ENCODE peak calls at places on chromosomes 16 and 17, in ten cellular contexts. K, Z, I, N, J, A, W, G, S and H are unnamed samples. For H3K36me3, the result is how much of the 10 kb centered on the place peaks cover.

GRCh38 chr17:22599322-22599721 is 907.0 kb downstream of the KCNJ18 start:
- DNase-seq in K (no peak), Z (no peak), I (no peak), N (no peak), J (no peak), A (no peak), W (no peak), G (no peak), S (no peak), H (no peak)

GRCh38 chr16:21626659-21627277 is 25.6 kb downstream of the IGSF6 start:
- DNase-seq in K (no peak), Z (peak), I (no peak), N (peak), J (peak), A (no peak), W (no peak), G (no peak), S (no peak), H (peak)

GRCh38 chr17:29086628-29087332 is 43.8 kb downstream of the PIPOX start:
- DNase-seq in K (no peak), Z (no peak), I (no peak), N (no peak), J (peak), A (no peak), W (no peak), G (no peak), S (no peak), H (no peak)

GRCh38 chr16:82801361-82801760 is 174.6 kb downstream of the CDH13 start:
- DNase-seq in K (no peak), Z (no peak), I (no peak), N (no peak), J (peak), A (no peak), W (no peak), G (no peak), S (no peak), H (no peak)

GRCh38 chr17:67689534-67690177 is 28.1 kb upstream of the NOL11 start:
- DNase-seq in K (no peak), Z (peak), I (peak), N (peak), J (peak), A (no peak), W (peak), G (peak), S (peak), H (peak)

GRCh38 chr17:11177340-11177739 is 63.7 kb upstream of the SHISA6 start:
- DNase-seq in K (no peak), Z (no peak), I (no peak), N (no peak), J (no peak), A (no peak), W (no peak), G (no peak), S (no peak), H (no peak)

GRCh38 chr17:10327640-10328039 is 45.2 kb downstream of the MYH13 start:
- DNase-seq in K (peak), Z (peak), I (peak), N (peak), J (peak), A (peak), W (peak), G (peak), S (peak), H (peak)

GRCh38 chr17:77726549-77726957 is 231.9 kb upstream of the TNRC6C start:
- DNase-seq in K (no peak), Z (no peak), I (no peak), N (no peak), J (no peak), A (no peak), W (no peak), G (no peak), S (no peak), H (no peak)

GRCh38 chr17:71412803-71413202 is 708.0 kb upstream of the SOX9 start:
- DNase-seq in K (no peak), Z (peak), I (no peak), N (no peak), J (peak), A (no peak), W (peak), G (no peak), S (no peak), H (no peak)

GRCh38 chr17:40339068-40339699 is 25.4 kb downstream of the GJD3 start:
- DNase-seq in K (no peak), Z (no peak), I (no peak), N (no peak), J (no peak), A (no peak), W (no peak), G (no peak), S (no peak), H (no peak)

GRCh38 chr17:61259360-61259759 is 140.3 kb upstream of the TBX2 start:
- DNase-seq in K (no peak), Z (no peak), I (no peak), N (no peak), J (no peak), A (no peak), W (no peak), G (no peak), S (no peak), H (no peak)

GRCh38 chr17:77700165-77700881 is 258.2 kb upstream of the TNRC6C start:
- DNase-seq in K (no peak), Z (no peak), I (no peak), N (no peak), J (no peak), A (peak), W (no peak), G (no peak), S (no peak), H (no peak)

GRCh38 chr16:4578961-4579530 is 22.9 kb downstream of the C16orf96 start:
- DNase-seq in K (no peak), Z (no peak), I (no peak), N (no peak), J (no peak), A (no peak), W (no peak), G (no peak), S (no peak), H (no peak)

GRCh38 chr16:65178151-65178550 is 56.3 kb upstream of the CDH11 start:
- DNase-seq in K (no peak), Z (no peak), I (no peak), N (no peak), J (peak), A (no peak), W (no peak), G (no peak), S (no peak), H (no peak)

GRCh38 chr16:63458842-63459241 is 1422.6 kb upstream of the CDH8 start:
- DNase-seq in K (no peak), Z (no peak), I (no peak), N (no peak), J (no peak), A (no peak), W (no peak), G (no peak), S (no peak), H (no peak)

GRCh38 chr16:88770459-88771293 is 14.3 kb downstream of the PIEZO1 start:
- DNase-seq in K (peak), Z (peak), I (peak), N (peak), J (peak), A (no peak), W (no peak), G (peak), S (peak), H (peak)

GRCh38 chr16:13940397-13940933 is 20.5 kb downstream of the ERCC4 start:
- DNase-seq in K (no peak), Z (no peak), I (no peak), N (no peak), J (no peak), A (no peak), W (no peak), G (peak), S (no peak), H (peak)

GRCh38 chr17:4815043-4815675 is 8.2 kb downstream of the PLD2 start:
- DNase-seq in K (no peak), Z (no peak), I (no peak), N (no peak), J (no peak), A (no peak), W (no peak), G (no peak), S (no peak), H (no peak)

GRCh38 chr17:31405941-31406371 is 14.5 kb downstream of the RAB11FIP4 start:
- DNase-seq in K (peak), Z (no peak), I (no peak), N (no peak), J (no peak), A (no peak), W (no peak), G (no peak), S (no peak), H (no peak)

GRCh38 chr16:88633684-88634140 is 4.7 kb upstream of the IL17C start:
- DNase-seq in K (peak), Z (no peak), I (peak), N (no peak), J (peak), A (no peak), W (no peak), G (no peak), S (peak), H (peak)

GRCh38 chr17:56125830-56126819 is 27.1 kb upstream of the ANKFN1 start:
- DNase-seq in K (no peak), Z (peak), I (no peak), N (peak), J (peak), A (no peak), W (no peak), G (peak), S (no peak), H (peak)

GRCh38 chr17:56185491-56185890 is 32.2 kb downstream of the ANKFN1 start:
- DNase-seq in K (no peak), Z (no peak), I (no peak), N (no peak), J (no peak), A (no peak), W (no peak), G (no peak), S (no peak), H (no peak)

GRCh38 chr16:3935921-3936320 is 55.4 kb upstream of the CREBBP start:
- DNase-seq in K (peak), Z (no peak), I (no peak), N (no peak), J (no peak), A (no peak), W (no peak), G (no peak), S (no peak), H (no peak)

GRCh38 chr16:67164599-67165061 is at the start of gene HSF4:
- DNase-seq in K (peak), Z (no peak), I (peak), N (no peak), J (no peak), A (peak), W (no peak), G (no peak), S (no peak), H (peak)

GRCh38 chr17:6020376-6021010 is 49.7 kb upstream of the WSCD1 start:
- DNase-seq in K (no peak), Z (no peak), I (no peak), N (no peak), J (no peak), A (no peak), W (no peak), G (no peak), S (no peak), H (no peak)

GRCh38 chr16:72612271-72612670 is 435.7 kb downstream of the ZFHX3 start:
- DNase-seq in K (no peak), Z (no peak), I (no peak), N (peak), J (no peak), A (no peak), W (no peak), G (no peak), S (no peak), H (no peak)

GRCh38 chr17:15957206-15957605 is 12.3 kb downstream of the ADORA2B start:
- DNase-seq in K (no peak), Z (peak), I (no peak), N (no peak), J (no peak), A (no peak), W (no peak), G (no peak), S (no peak), H (no peak)

GRCh38 chr17:21573961-21574610 is 118.2 kb upstream of the KCNJ18 start:
- DNase-seq in K (no peak), Z (no peak), I (peak), N (peak), J (peak), A (peak), W (no peak), G (peak), S (no peak), H (peak)

GRCh38 chr17:9998060-9998459 is 93.0 kb upstream of the RCVRN start:
- DNase-seq in K (no peak), Z (no peak), I (no peak), N (no peak), J (no peak), A (peak), W (no peak), G (no peak), S (no peak), H (no peak)

GRCh38 chr16:77613115-77613514 is 109.2 kb upstream of the NUDT7 start:
- DNase-seq in K (no peak), Z (no peak), I (no peak), N (no peak), J (peak), A (no peak), W (no peak), G (no peak), S (no peak), H (no peak)

GRCh38 chr17:6086603-6087400 is 16.6 kb downstream of the WSCD1 start:
- DNase-seq in K (no peak), Z (no peak), I (no peak), N (no peak), J (no peak), A (no peak), W (no peak), G (no peak), S (no peak), H (no peak)

GRCh38 chr17:31074772-31075538 is 19.8 kb upstream of the NF1 start:
- DNase-seq in K (no peak), Z (no peak), I (no peak), N (peak), J (peak), A (no peak), W (no peak), G (no peak), S (no peak), H (no peak)

GRCh38 chr16:84085271-84085667 is 31.5 kb downstream of the MBTPS1 start:
- DNase-seq in K (no peak), Z (no peak), I (no peak), N (no peak), J (no peak), A (no peak), W (no peak), G (no peak), S (no peak), H (no peak)

GRCh38 chr17:38907930-38908675 is 17.3 kb upstream of the LASP1NB start:
- DNase-seq in K (no peak), Z (no peak), I (no peak), N (no peak), J (no peak), A (peak), W (no peak), G (no peak), S (no peak), H (no peak)

DNA sequence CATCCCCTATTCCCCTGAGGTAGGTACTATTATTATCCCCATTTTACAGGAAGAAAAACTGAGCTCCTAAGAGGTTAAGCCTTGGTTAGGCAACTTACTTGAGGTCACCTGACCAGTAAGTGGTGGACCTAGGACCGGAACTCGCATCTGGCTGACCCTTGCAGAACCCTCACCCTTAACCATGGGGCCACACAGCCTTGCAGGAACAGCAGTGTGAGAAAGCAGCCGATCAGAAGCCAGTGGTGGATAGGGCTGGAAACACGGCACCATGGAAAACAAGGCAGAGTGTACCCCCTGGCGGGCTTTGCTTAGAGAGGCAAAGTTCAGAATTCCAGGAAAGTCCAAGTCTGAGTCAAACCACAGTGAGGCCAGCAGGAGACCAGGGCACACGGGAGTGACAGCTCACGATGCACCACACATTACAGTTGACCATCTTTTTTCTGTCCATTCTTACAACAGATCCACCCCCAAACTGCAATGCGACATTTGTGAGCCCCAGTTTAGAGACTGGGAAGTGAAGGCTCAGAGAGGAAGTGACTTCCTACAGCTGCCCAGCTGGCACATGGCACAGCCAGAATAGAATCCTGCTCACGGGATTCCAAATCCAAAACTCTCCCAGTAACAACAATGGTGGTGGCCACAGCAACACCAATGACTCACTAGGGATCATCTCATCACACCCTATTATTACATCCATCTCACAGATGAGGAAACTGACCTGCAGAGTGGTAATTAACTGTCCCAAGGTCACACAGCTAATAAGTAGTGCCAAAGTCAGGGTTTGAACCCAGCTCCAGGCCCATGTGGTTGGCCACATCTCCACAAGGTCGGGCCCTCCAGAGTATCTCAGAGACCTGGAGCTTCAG is 20.3 kb downstream of the KIFC3 start:
- DNase-seq in K (no peak), Z (no peak), I (no peak), N (no peak), J (peak), A (no peak), W (no peak), G (no peak), S (no peak), H (no peak)
- TF ChIP-seq CTCF in K (no peak), Z (no peak), I (no peak), N (no peak), J (peak), A (no peak), W (no peak), G (no peak), S (no peak), H (no peak)

GRCh38 chr16:75248142-75248535 is 3.3 kb downstream of the BCAR1 start:
- DNase-seq in K (no peak), Z (no peak), I (peak), N (no peak), J (no peak), A (peak), W (no peak), G (no peak), S (no peak), H (no peak)

GRCh38 chr16:75250809-75251279 is 580 bp downstream of the BCAR1 start:
- DNase-seq in K (peak), Z (no peak), I (peak), N (peak), J (no peak), A (peak), W (no peak), G (peak), S (no peak), H (peak)

GRCh38 chr16:75248536-75249380 is 2.7 kb downstream of the BCAR1 start:
- DNase-seq in K (no peak), Z (no peak), I (no peak), N (no peak), J (no peak), A (no peak), W (no peak), G (no peak), S (no peak), H (no peak)

GRCh38 chr16:75250089-75250808 is 1.2 kb downstream of the BCAR1 start:
- DNase-seq in K (peak), Z (no peak), I (peak), N (no peak), J (no peak), A (peak), W (no peak), G (peak), S (no peak), H (no peak)

GRCh38 chr16:75249441-75249840 is 2.0 kb downstream of the BCAR1 start:
- DNase-seq in K (no peak), Z (no peak), I (no peak), N (no peak), J (no peak), A (no peak), W (no peak), G (no peak), S (no peak), H (no peak)
- H3K36me3 ChIP-seq in K (under half), Z (under half), I (under half), N (under half), J (under half), A (under half), W (under half), G (under half), S (under half), H (under half)

DNA sequence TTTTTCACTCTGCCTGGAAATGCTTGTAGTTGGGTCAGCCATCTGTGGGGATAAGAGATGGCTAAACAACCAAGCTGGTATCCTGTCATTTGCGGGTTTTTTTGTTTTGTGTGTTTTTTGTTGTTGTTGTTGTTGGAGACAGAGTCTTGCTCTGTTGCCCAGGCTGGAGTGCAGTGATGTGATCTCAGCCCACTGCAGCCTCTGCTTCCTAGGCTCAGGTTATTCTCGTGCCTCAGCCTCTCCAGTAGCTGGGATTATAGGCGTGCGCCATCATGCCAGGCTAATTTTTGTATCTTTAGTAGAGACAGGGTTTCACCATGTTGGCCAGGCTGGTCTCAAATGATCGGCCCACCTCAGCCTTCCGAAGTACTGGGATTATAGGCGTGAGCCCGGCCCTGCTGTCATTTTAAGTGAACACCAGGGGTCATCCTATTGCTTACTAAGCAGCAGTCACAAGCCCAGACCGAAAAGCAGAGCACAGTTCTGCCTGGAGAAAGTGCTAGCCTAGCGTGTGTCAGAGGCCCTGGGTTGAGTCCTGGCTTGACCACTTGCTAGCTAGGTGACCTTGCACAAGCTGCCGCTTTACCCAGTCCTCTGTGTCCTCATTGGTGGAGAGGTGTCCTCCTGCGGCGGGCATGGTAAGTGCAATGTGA is 4.6 kb downstream of the SMCR8 start:
- DNase-seq in K (no peak), Z (no peak), I (peak), N (peak), J (peak), A (no peak), W (no peak), G (no peak), S (no peak), H (peak)
- TF ChIP-seq CTCF in K (peak), Z (peak), I (no peak), N (peak), J (peak), A (no peak), W (no peak), G (peak), S (peak), H (peak)

GRCh38 chr17:58002973-58003372 is 4.1 kb downstream of the SRSF1 start:
- DNase-seq in K (no peak), Z (no peak), I (no peak), N (no peak), J (no peak), A (no peak), W (no peak), G (no peak), S (no peak), H (no peak)
- H3K36me3 ChIP-seq in K (half or more), Z (half or more), I (half or more), N (half or more), J (under half), A (under half), W (half or more), G (under half), S (under half), H (half or more)

GRCh38 chr16:17251496-17251895 is 219.3 kb downstream of the XYLT1 start:
- DNase-seq in K (no peak), Z (no peak), I (no peak), N (no peak), J (no peak), A (no peak), W (no peak), G (no peak), S (no peak), H (no peak)
- TF ChIP-seq CTCF in K (no peak), Z (peak), I (no peak), N (no peak), J (no peak), A (no peak), W (no peak), G (no peak), S (no peak), H (no peak)

GRCh38 chr17:46028969-46029565 is 30.0 kb downstream of the STH start:
- DNase-seq in K (no peak), Z (no peak), I (no peak), N (no peak), J (no peak), A (no peak), W (no peak), G (no peak), S (no peak), H (no peak)
- H3K36me3 ChIP-seq in K (half or more), Z (under half), I (half or more), N (under half), J (under half), A (under half), W (under half), G (under half), S (under half), H (half or more)

GRCh38 chr16:46830902-46831647 is at the start of gene C16orf87:
- DNase-seq in K (peak), Z (peak), I (peak), N (peak), J (peak), A (peak), W (no peak), G (peak), S (peak), H (peak)
- TF ChIP-seq CTCF in K (no peak), Z (no peak), I (no peak), N (no peak), J (no peak), A (no peak), W (no peak), G (no peak), S (no peak), H (no peak)